ENCODE peak calls at places on chromosomes 2 and 18, in four cellular contexts. One of them, this sample, is unnamed.
A peak's percentile ranks its signal among the peaks of the same experiment; 100 is the strongest.

GRCh38 chr2:24840962-24841945 is 48.0 kb downstream of the CENPO start:
- DNase-seq in CD8-positive, alpha-beta T cell: no peak
- DNase-seq in dorsolateral prefrontal cortex: no peak
- DNase-seq in colonic mucosa: no peak
- DNase-seq in this sample: no peak

GRCh38 chr2:185208261-185208660 is 530.3 kb upstream of the FSIP2 start:
- DNase-seq in CD8-positive, alpha-beta T cell: no peak
- DNase-seq in dorsolateral prefrontal cortex: no peak
- DNase-seq in colonic mucosa: peak; percentile 25
- DNase-seq in this sample: no peak

GRCh38 chr18:46877329-46877987 is 39.8 kb downstream of the PIAS2 start:
- DNase-seq in CD8-positive, alpha-beta T cell: no peak
- DNase-seq in dorsolateral prefrontal cortex: no peak
- DNase-seq in colonic mucosa: peak; percentile 69
- DNase-seq in this sample: no peak

GRCh38 chr2:73920577-73921545 is 5.8 kb upstream of the DGUOK start:
- DNase-seq in dorsolateral prefrontal cortex: no peak
- DNase-seq in CD8-positive, alpha-beta T cell: peak; percentile 50
- DNase-seq in colonic mucosa: peak; percentile 43
- DNase-seq in this sample: peak; percentile 36

GRCh38 chr18:12946549-12947354 is 1.1 kb upstream of the SEH1L start:
- DNase-seq in colonic mucosa: peak; percentile 62
- DNase-seq in CD8-positive, alpha-beta T cell: no peak
- DNase-seq in dorsolateral prefrontal cortex: no peak
- DNase-seq in this sample: no peak

GRCh38 chr2:100563407-100564247 is 834 bp downstream of the PDCL3 start:
- DNase-seq in colonic mucosa: no peak
- DNase-seq in dorsolateral prefrontal cortex: no peak
- DNase-seq in CD8-positive, alpha-beta T cell: no peak
- DNase-seq in this sample: no peak

GRCh38 chr2:101643004-101643524 is 54.4 kb upstream of the MAP4K4 start:
- DNase-seq in colonic mucosa: no peak
- DNase-seq in dorsolateral prefrontal cortex: no peak
- DNase-seq in CD8-positive, alpha-beta T cell: no peak
- DNase-seq in this sample: no peak

GRCh38 chr2:16268301-16269000 is 328.1 kb downstream of the MYCN start:
- DNase-seq in CD8-positive, alpha-beta T cell: no peak
- DNase-seq in dorsolateral prefrontal cortex: no peak
- DNase-seq in colonic mucosa: no peak
- DNase-seq in this sample: no peak

GRCh38 chr2:85655961-85656403 is 12.0 kb downstream of the SFTPB start:
- DNase-seq in CD8-positive, alpha-beta T cell: no peak
- DNase-seq in colonic mucosa: no peak
- DNase-seq in dorsolateral prefrontal cortex: no peak
- DNase-seq in this sample: no peak

GRCh38 chr2:215451012-215451756 is 15.3 kb upstream of the FN1 start:
- DNase-seq in colonic mucosa: no peak
- DNase-seq in CD8-positive, alpha-beta T cell: no peak
- DNase-seq in dorsolateral prefrontal cortex: no peak
- DNase-seq in this sample: no peak

GRCh38 chr2:64804651-64805050 is 150.9 kb upstream of the SERTAD2 start:
- DNase-seq in CD8-positive, alpha-beta T cell: no peak
- DNase-seq in colonic mucosa: no peak
- DNase-seq in dorsolateral prefrontal cortex: no peak
- DNase-seq in this sample: no peak

GRCh38 chr2:64803776-64804175 is 150.1 kb upstream of the SERTAD2 start:
- DNase-seq in dorsolateral prefrontal cortex: no peak
- DNase-seq in CD8-positive, alpha-beta T cell: no peak
- DNase-seq in colonic mucosa: no peak
- DNase-seq in this sample: no peak

GRCh38 chr2:64808736-64809135 is 155.0 kb upstream of the SERTAD2 start:
- DNase-seq in dorsolateral prefrontal cortex: no peak
- DNase-seq in CD8-positive, alpha-beta T cell: no peak
- DNase-seq in colonic mucosa: no peak
- DNase-seq in this sample: no peak

GRCh38 chr2:64808092-64808491 is 154.4 kb upstream of the SERTAD2 start:
- DNase-seq in dorsolateral prefrontal cortex: no peak
- DNase-seq in CD8-positive, alpha-beta T cell: no peak
- DNase-seq in colonic mucosa: no peak
- DNase-seq in this sample: no peak

GRCh38 chr2:64807417-64807816 is 153.7 kb upstream of the SERTAD2 start:
- DNase-seq in colonic mucosa: no peak
- DNase-seq in CD8-positive, alpha-beta T cell: no peak
- DNase-seq in dorsolateral prefrontal cortex: no peak
- DNase-seq in this sample: no peak
- H3K27ac ChIP-seq in colonic mucosa: no peak overlapping the region
- H3K27ac ChIP-seq in CD8-positive, alpha-beta T cell: no peak overlapping the region
- H3K27ac ChIP-seq in dorsolateral prefrontal cortex: no peak overlapping the region
- H3K27ac ChIP-seq in this sample: no peak overlapping the region

GRCh38 chr2:48532174-48532573 is 2.2 kb downstream of the STON1 start:
- DNase-seq in CD8-positive, alpha-beta T cell: no peak
- DNase-seq in dorsolateral prefrontal cortex: no peak
- DNase-seq in colonic mucosa: no peak
- DNase-seq in this sample: no peak
- H3K27ac ChIP-seq in CD8-positive, alpha-beta T cell: no peak overlapping the region
- H3K27ac ChIP-seq in dorsolateral prefrontal cortex: no peak overlapping the region
- H3K27ac ChIP-seq in colonic mucosa: no peak overlapping the region
- H3K27ac ChIP-seq in this sample: no peak overlapping the region

DNA sequence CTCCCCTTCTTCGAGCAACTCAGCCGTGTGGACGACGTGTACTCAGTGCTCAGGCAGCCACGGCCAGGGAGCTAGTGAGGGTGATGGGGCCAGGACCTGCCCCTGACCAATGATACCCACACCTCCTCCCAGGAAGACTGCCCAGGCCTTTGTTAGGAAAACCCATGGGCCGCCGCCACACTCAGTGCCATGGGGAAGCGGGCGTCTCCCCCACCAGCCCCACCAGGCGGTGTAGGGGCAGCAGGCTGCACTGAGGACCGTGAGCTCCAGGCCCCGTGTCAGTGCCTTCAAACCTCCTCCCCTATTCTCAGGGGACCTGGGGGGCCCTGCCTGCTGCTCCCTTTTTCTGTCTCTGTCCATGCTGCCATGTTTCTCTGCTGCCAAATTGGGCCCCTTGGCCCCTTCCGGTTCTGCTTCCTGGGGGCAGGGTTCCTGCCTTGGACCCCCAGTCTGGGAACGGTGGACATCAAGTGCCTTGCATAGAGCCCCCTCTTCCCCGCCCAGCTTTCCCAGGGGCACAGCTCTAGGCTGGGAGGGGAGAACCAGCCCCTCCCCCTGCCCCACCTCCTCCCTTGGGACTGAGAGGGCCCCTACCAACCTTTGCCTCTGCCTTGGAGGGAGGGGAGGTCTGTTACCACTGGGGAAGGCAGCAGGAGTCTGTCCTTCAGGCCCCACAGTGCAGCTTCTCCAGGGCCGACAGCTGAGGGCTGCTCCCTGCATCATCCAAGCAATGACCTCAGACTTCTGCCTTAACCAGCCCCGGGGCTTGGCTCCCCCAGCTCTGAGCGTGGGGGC is 4.9 kb downstream of the CTDSP1 start:
- DNase-seq in colonic mucosa: no peak
- DNase-seq in CD8-positive, alpha-beta T cell: no peak
- DNase-seq in dorsolateral prefrontal cortex: no peak
- DNase-seq in this sample: no peak
- H3K27ac ChIP-seq in colonic mucosa: no peak overlapping the region
- H3K27ac ChIP-seq in CD8-positive, alpha-beta T cell: no peak overlapping the region
- H3K27ac ChIP-seq in dorsolateral prefrontal cortex: no peak overlapping the region
- H3K27ac ChIP-seq in this sample: peak overlapping the region; percentile 75

GRCh38 chr2:181305151-181306123 is 151.7 kb upstream of the ITGA4 start:
- DNase-seq in CD8-positive, alpha-beta T cell: peak; percentile 68
- DNase-seq in colonic mucosa: peak; percentile 24
- DNase-seq in dorsolateral prefrontal cortex: no peak
- DNase-seq in this sample: no peak
- H3K27ac ChIP-seq in CD8-positive, alpha-beta T cell: peak overlapping the region; percentile 79
- H3K27ac ChIP-seq in colonic mucosa: peak overlapping the region; percentile 61
- H3K27ac ChIP-seq in dorsolateral prefrontal cortex: no peak overlapping the region
- H3K27ac ChIP-seq in this sample: peak overlapping the region; percentile 84

GRCh38 chr2:205156457-205156856 is 525.8 kb upstream of the NRP2 start:
- DNase-seq in colonic mucosa: no peak
- DNase-seq in CD8-positive, alpha-beta T cell: no peak
- DNase-seq in dorsolateral prefrontal cortex: no peak
- DNase-seq in this sample: no peak

GRCh38 chr2:205166749-205167148 is 515.6 kb upstream of the NRP2 start:
- DNase-seq in colonic mucosa: no peak
- DNase-seq in dorsolateral prefrontal cortex: no peak
- DNase-seq in CD8-positive, alpha-beta T cell: no peak
- DNase-seq in this sample: no peak

GRCh38 chr2:205158404-205158803 is 523.9 kb upstream of the NRP2 start:
- DNase-seq in colonic mucosa: no peak
- DNase-seq in dorsolateral prefrontal cortex: no peak
- DNase-seq in CD8-positive, alpha-beta T cell: no peak
- DNase-seq in this sample: no peak

DNA sequence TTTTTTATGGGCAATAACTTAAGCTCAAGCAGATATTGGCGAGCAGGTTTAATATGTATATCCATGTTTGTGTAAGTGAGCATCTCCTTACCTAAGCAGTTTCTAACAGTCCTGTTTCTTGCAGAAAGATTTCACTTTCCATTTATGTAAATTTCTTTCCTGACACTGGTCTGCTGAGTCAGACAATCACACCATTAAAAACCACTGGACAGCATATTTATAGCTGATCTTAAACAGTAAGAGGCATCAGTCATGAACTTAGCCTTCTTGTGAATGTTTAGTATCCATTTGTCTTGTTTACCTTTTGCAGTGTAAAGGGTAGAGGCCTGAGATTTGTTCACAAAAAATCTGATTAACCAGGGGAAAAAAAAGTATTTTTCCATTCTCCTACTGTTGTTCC is 521.1 kb upstream of the NRP2 start:
- DNase-seq in CD8-positive, alpha-beta T cell: no peak
- DNase-seq in colonic mucosa: no peak
- DNase-seq in dorsolateral prefrontal cortex: no peak
- DNase-seq in this sample: no peak
- H3K27ac ChIP-seq in CD8-positive, alpha-beta T cell: no peak overlapping the region
- H3K27ac ChIP-seq in colonic mucosa: no peak overlapping the region
- H3K27ac ChIP-seq in dorsolateral prefrontal cortex: no peak overlapping the region
- H3K27ac ChIP-seq in this sample: no peak overlapping the region

GRCh38 chr2:30108851-30109250 is 38.0 kb upstream of the YPEL5 start:
- DNase-seq in CD8-positive, alpha-beta T cell: no peak
- DNase-seq in colonic mucosa: no peak
- DNase-seq in dorsolateral prefrontal cortex: no peak
- DNase-seq in this sample: no peak

GRCh38 chr2:30113617-30114293 is 33.1 kb upstream of the YPEL5 start:
- DNase-seq in CD8-positive, alpha-beta T cell: no peak
- DNase-seq in colonic mucosa: no peak
- DNase-seq in dorsolateral prefrontal cortex: no peak
- DNase-seq in this sample: no peak

GRCh38 chr2:30108192-30108591 is 38.6 kb upstream of the YPEL5 start:
- DNase-seq in dorsolateral prefrontal cortex: no peak
- DNase-seq in CD8-positive, alpha-beta T cell: no peak
- DNase-seq in colonic mucosa: no peak
- DNase-seq in this sample: no peak

GRCh38 chr2:30109856-30110255 is 37.0 kb upstream of the YPEL5 start:
- DNase-seq in colonic mucosa: no peak
- DNase-seq in CD8-positive, alpha-beta T cell: no peak
- DNase-seq in dorsolateral prefrontal cortex: no peak
- DNase-seq in this sample: no peak

DNA sequence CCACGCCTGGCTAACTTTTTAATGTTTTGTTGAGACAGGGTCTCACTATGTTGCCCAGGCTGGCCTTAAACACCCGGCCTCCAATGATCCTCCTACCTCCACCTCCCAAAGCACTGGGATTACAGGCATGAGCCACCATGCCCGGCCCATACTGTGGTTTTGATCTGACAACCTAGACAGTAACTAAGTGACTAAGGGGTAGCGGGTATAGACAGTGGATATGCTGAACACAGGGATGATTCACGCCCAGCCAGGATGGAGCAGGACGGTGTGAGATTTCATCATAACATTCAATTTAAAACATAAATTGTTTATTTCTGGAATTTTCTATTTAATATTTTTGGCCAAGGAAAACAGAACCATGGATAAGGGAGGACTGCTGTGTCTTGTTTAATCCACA is 36.0 kb upstream of the YPEL5 start:
- DNase-seq in colonic mucosa: no peak
- DNase-seq in CD8-positive, alpha-beta T cell: no peak
- DNase-seq in dorsolateral prefrontal cortex: no peak
- DNase-seq in this sample: no peak
- H3K27ac ChIP-seq in colonic mucosa: no peak overlapping the region
- H3K27ac ChIP-seq in CD8-positive, alpha-beta T cell: no peak overlapping the region
- H3K27ac ChIP-seq in dorsolateral prefrontal cortex: no peak overlapping the region
- H3K27ac ChIP-seq in this sample: no peak overlapping the region

GRCh38 chr2:227876536-227876882 is 5.1 kb downstream of the DAW1 start:
- DNase-seq in CD8-positive, alpha-beta T cell: no peak
- DNase-seq in dorsolateral prefrontal cortex: no peak
- DNase-seq in colonic mucosa: no peak
- DNase-seq in this sample: no peak

GRCh38 chr2:227880460-227880859 is 9.0 kb downstream of the DAW1 start:
- DNase-seq in colonic mucosa: no peak
- DNase-seq in CD8-positive, alpha-beta T cell: no peak
- DNase-seq in dorsolateral prefrontal cortex: no peak
- DNase-seq in this sample: no peak

GRCh38 chr2:227881866-227882517 is 10.6 kb downstream of the DAW1 start:
- DNase-seq in dorsolateral prefrontal cortex: no peak
- DNase-seq in colonic mucosa: no peak
- DNase-seq in CD8-positive, alpha-beta T cell: no peak
- DNase-seq in this sample: no peak

GRCh38 chr2:227872676-227873075 is 1.2 kb downstream of the DAW1 start:
- DNase-seq in colonic mucosa: no peak
- DNase-seq in CD8-positive, alpha-beta T cell: no peak
- DNase-seq in dorsolateral prefrontal cortex: no peak
- DNase-seq in this sample: no peak

GRCh38 chr2:227877359-227878309 is 6.2 kb downstream of the DAW1 start:
- DNase-seq in CD8-positive, alpha-beta T cell: no peak
- DNase-seq in dorsolateral prefrontal cortex: no peak
- DNase-seq in colonic mucosa: no peak
- DNase-seq in this sample: no peak
- H3K27ac ChIP-seq in CD8-positive, alpha-beta T cell: no peak overlapping the region
- H3K27ac ChIP-seq in dorsolateral prefrontal cortex: no peak overlapping the region
- H3K27ac ChIP-seq in colonic mucosa: no peak overlapping the region
- H3K27ac ChIP-seq in this sample: no peak overlapping the region

DNA sequence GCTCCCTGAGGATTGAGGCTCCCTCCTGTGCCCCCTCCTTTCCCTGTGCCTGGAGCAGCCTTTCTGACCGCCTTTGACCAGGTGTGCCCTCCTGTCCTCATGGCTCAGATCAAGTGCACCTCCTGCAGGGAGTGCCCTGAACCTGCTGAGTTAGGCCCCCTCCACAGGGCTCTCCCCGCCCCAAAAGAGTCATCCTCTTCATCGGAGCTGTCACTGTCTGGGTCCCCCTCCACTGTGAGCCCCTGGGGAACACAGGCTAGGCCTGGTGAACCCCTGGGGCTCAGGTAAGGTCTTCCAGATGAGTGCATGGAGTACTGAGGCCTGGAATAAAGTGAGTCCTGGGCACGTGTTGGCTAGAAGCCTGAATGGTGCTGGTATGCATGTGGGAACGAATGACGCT is 173.5 kb downstream of the INHBB start:
- DNase-seq in CD8-positive, alpha-beta T cell: no peak
- DNase-seq in colonic mucosa: no peak
- DNase-seq in dorsolateral prefrontal cortex: no peak
- DNase-seq in this sample: no peak
- H3K27ac ChIP-seq in CD8-positive, alpha-beta T cell: no peak overlapping the region
- H3K27ac ChIP-seq in colonic mucosa: no peak overlapping the region
- H3K27ac ChIP-seq in dorsolateral prefrontal cortex: no peak overlapping the region
- H3K27ac ChIP-seq in this sample: no peak overlapping the region

GRCh38 chr2:39516347-39517101 is 79.4 kb upstream of the MAP4K3 start:
- DNase-seq in CD8-positive, alpha-beta T cell: no peak
- DNase-seq in colonic mucosa: no peak
- DNase-seq in dorsolateral prefrontal cortex: peak; percentile 72
- DNase-seq in this sample: no peak
- H3K27ac ChIP-seq in CD8-positive, alpha-beta T cell: no peak overlapping the region
- H3K27ac ChIP-seq in colonic mucosa: no peak overlapping the region
- H3K27ac ChIP-seq in dorsolateral prefrontal cortex: no peak overlapping the region
- H3K27ac ChIP-seq in this sample: no peak overlapping the region

GRCh38 chr2:47345584-47345913 is 57.4 kb upstream of the MSH2 start:
- DNase-seq in CD8-positive, alpha-beta T cell: no peak
- DNase-seq in dorsolateral prefrontal cortex: no peak
- DNase-seq in colonic mucosa: no peak
- DNase-seq in this sample: no peak
- H3K27ac ChIP-seq in CD8-positive, alpha-beta T cell: no peak overlapping the region
- H3K27ac ChIP-seq in dorsolateral prefrontal cortex: peak overlapping the region; percentile 42
- H3K27ac ChIP-seq in colonic mucosa: peak overlapping the region; percentile 91
- H3K27ac ChIP-seq in this sample: no peak overlapping the region